ENCODE peak calls at places on chromosomes 16 and 17, in seven cellular contexts. D is HepG2, F is GM12891, W is GM12878, I is K562, M is H1, O is SK-N-SH. C is an unnamed sample.

GRCh38 chr17:16929757-16930520 is 42.0 kb downstream of the TNFRSF13B start:
- DNase-seq in D (no peak), F (no peak), W (no peak), I (no peak), M (no peak), O (peak), C (no peak)

GRCh38 chr17:3770471-3770870 is 30.5 kb downstream of the ITGAE start:
- DNase-seq in D (no peak), F (no peak), W (no peak), I (no peak), M (no peak), O (no peak), C (no peak)

GRCh38 chr17:7839890-7840260 is 5.9 kb downstream of the KDM6B start:
- DNase-seq in D (peak), F (no peak), W (no peak), I (no peak), M (no peak), O (no peak), C (no peak)

GRCh38 chr17:51046527-51047384 is 73.9 kb downstream of the SPAG9 start:
- DNase-seq in D (peak), F (no peak), W (no peak), I (peak), M (peak), O (peak), C (no peak)

GRCh38 chr16:80058236-80058635 is 457.7 kb upstream of the MAF start:
- DNase-seq in D (no peak), F (no peak), W (no peak), I (no peak), M (no peak), O (no peak), C (no peak)

GRCh38 chr17:76996741-76997694 is 128.8 kb downstream of the MGAT5B start:
- DNase-seq in D (no peak), F (no peak), W (no peak), I (no peak), M (no peak), O (peak), C (no peak)

GRCh38 chr17:80219777-80220708 is at the start of the genes SGSH and SLC26A11:
- DNase-seq in D (peak), F (peak), W (no peak), I (peak), M (peak), O (peak), C (peak)

GRCh38 chr16:73219176-73219575 is 171.2 kb upstream of the ZFHX3 start:
- DNase-seq in D (no peak), F (no peak), W (no peak), I (no peak), M (no peak), O (no peak), C (no peak)

GRCh38 chr16:70746708-70747424 is 54.1 kb downstream of the VAC14 start:
- DNase-seq in D (peak), F (no peak), W (no peak), I (peak), M (no peak), O (no peak), C (no peak)

GRCh38 chr17:20999841-21000532 is 42.8 kb downstream of the USP22 start:
- DNase-seq in D (no peak), F (no peak), W (no peak), I (no peak), M (no peak), O (no peak), C (no peak)
- TF ChIP-seq TAF1 in D (no peak), F (no peak), W (no peak), I (no peak), M (no peak), O (no peak), C (no peak)

GRCh38 chr17:73749906-73750305 is 105.7 kb upstream of the SDK2 start:
- DNase-seq in D (no peak), F (no peak), W (no peak), I (no peak), M (no peak), O (no peak), C (no peak)
- TF ChIP-seq TAF1 in D (no peak), F (no peak), W (no peak), I (no peak), M (no peak), O (no peak), C (no peak)

DNA sequence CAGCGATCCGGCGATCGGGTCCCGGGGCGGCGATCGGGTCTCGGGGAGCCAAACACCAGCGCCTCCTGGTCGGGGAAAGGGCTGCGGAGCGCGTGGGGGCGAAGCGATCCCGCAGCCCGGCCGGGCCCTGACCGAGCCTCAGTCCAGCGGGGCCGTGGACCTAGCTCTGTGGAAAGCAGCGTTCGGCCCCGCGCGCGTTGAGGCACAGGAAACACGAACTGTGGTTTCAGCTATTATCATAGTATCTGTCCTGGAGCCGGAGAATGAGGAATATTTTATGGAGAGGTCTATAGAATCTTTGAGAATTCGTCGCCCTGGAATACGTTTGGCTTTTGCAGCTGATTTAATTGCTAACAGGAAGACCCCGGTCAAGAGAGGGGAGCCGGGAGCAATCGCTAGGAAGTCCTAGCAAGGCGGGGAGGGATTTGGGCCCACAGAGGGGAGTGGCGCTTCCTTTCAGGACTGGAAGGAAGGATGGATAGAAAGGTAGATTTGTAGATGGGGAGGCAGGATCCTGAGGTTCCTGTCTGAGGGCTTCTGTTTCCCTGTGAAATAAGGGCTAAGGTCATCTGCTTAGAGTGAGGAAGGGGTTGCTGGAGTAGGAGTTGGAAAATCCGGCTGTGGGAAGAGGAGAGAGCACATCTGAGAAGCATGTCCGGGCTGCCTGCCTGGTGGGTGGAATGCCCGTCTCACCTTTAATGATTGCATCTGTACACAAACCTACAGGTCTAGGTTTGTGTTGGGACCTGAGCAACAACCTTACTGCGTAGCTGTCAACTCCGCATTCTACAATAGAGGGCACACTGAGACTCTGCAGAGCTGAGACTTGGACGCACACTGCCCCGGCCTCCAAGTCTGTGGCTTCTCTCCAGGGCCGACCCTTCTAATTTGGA is 770 bp downstream of the CCNF start:
- DNase-seq in D (peak), F (no peak), W (no peak), I (no peak), M (no peak), O (peak), C (no peak)
- TF ChIP-seq TAF1 in D (no peak), F (no peak), W (no peak), I (no peak), M (no peak), O (no peak), C (no peak)

GRCh38 chr16:87580855-87581261 is 21.4 kb upstream of the JPH3 start:
- DNase-seq in D (no peak), F (no peak), W (no peak), I (peak), M (no peak), O (peak), C (no peak)

GRCh38 chr16:87581867-87582220 is 20.5 kb upstream of the JPH3 start:
- DNase-seq in D (peak), F (no peak), W (no peak), I (peak), M (no peak), O (peak), C (no peak)

GRCh38 chr16:87582966-87583325 is 19.4 kb upstream of the JPH3 start:
- DNase-seq in D (no peak), F (no peak), W (no peak), I (no peak), M (no peak), O (no peak), C (no peak)

GRCh38 chr16:87583453-87584131 is 18.7 kb upstream of the JPH3 start:
- DNase-seq in D (no peak), F (no peak), W (no peak), I (no peak), M (no peak), O (no peak), C (no peak)

GRCh38 chr16:87582221-87582965 is 19.9 kb upstream of the JPH3 start:
- DNase-seq in D (no peak), F (no peak), W (no peak), I (no peak), M (no peak), O (peak), C (no peak)
- TF ChIP-seq TAF1 in D (no peak), F (no peak), W (no peak), I (no peak), M (no peak), O (no peak), C (no peak)

DNA sequence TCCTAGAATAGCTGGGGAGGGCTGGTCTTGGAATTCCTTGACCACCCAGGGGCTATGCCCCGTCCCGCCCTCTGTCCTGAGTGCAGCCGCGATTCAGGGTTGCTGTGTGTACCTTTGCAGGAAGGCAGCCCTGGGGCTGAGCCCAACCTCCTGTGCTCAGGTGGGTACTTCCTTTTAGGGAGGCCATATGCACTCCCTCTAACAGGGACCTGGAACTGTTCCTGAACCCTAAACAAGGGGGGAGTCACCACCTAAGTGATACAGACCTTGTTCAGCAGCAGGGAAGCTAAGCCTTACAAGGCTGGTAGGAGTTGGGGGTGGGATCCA is 24.6 kb downstream of the LLGL2 start:
- DNase-seq in D (no peak), F (no peak), W (no peak), I (no peak), M (no peak), O (no peak), C (no peak)
- TF ChIP-seq TAF1 in D (no peak), F (no peak), W (no peak), I (no peak), M (no peak), O (no peak), C (no peak)

GRCh38 chr17:57215317-57215716 is 41.0 kb upstream of the MSI2 start:
- DNase-seq in D (no peak), F (no peak), W (no peak), I (no peak), M (no peak), O (no peak), C (no peak)
- TF ChIP-seq TAF1 in D (no peak), F (no peak), W (no peak), I (no peak), M (no peak), O (no peak), C (no peak)

GRCh38 chr17:41301916-41302901 is at the start of gene KRTAP29-1:
- DNase-seq in D (no peak), F (no peak), W (no peak), I (no peak), M (no peak), O (no peak), C (no peak)

GRCh38 chr17:41304091-41304490 is 1.4 kb upstream of the KRTAP29-1 start:
- DNase-seq in D (no peak), F (no peak), W (no peak), I (no peak), M (no peak), O (no peak), C (no peak)

GRCh38 chr17:41302981-41303380 is 330 bp upstream of the KRTAP29-1 start:
- DNase-seq in D (no peak), F (no peak), W (no peak), I (no peak), M (no peak), O (no peak), C (no peak)

GRCh38 chr17:41298458-41299135 is 4.1 kb downstream of the KRTAP29-1 start:
- DNase-seq in D (no peak), F (no peak), W (no peak), I (no peak), M (no peak), O (no peak), C (no peak)

DNA sequence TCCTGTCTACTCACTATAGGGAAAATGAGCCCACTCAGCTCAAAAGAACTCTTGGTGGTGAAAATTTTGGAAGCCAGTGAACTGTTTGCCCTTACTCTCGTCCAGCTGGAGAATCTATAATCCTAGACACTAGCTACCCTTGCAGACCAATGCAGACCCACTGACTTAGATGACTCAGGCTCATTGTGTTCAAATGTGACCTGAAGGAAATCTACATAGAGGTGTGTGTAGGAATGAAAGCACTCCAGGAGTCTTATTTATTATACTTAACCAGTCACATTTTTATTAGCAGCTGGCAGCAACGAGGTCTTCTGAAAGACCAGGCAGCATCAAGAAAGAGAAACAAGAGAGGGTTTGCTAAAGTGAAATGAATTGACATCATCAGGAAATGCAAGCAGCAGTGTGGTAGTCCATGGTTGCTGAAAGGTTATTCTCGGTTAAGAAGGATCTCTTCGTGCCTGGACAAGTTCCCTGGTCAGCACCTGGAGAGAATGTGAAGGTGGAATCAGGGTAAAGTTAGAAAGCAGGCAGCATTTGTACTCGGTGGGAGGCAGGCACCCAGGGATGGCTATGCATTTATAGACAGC is 1.4 kb downstream of the KRTAP29-1 start:
- DNase-seq in D (no peak), F (no peak), W (no peak), I (no peak), M (no peak), O (no peak), C (no peak)
- TF ChIP-seq TAF1 in D (no peak), F (no peak), W (no peak), I (no peak), M (no peak), O (no peak), C (no peak)

GRCh38 chr16:11014159-11014558 is 69.8 kb downstream of the CLEC16A start:
- DNase-seq in D (no peak), F (no peak), W (no peak), I (no peak), M (no peak), O (no peak), C (no peak)
- TF ChIP-seq TAF1 in D (no peak), F (no peak), W (no peak), I (no peak), M (no peak), O (no peak), C (no peak)

DNA sequence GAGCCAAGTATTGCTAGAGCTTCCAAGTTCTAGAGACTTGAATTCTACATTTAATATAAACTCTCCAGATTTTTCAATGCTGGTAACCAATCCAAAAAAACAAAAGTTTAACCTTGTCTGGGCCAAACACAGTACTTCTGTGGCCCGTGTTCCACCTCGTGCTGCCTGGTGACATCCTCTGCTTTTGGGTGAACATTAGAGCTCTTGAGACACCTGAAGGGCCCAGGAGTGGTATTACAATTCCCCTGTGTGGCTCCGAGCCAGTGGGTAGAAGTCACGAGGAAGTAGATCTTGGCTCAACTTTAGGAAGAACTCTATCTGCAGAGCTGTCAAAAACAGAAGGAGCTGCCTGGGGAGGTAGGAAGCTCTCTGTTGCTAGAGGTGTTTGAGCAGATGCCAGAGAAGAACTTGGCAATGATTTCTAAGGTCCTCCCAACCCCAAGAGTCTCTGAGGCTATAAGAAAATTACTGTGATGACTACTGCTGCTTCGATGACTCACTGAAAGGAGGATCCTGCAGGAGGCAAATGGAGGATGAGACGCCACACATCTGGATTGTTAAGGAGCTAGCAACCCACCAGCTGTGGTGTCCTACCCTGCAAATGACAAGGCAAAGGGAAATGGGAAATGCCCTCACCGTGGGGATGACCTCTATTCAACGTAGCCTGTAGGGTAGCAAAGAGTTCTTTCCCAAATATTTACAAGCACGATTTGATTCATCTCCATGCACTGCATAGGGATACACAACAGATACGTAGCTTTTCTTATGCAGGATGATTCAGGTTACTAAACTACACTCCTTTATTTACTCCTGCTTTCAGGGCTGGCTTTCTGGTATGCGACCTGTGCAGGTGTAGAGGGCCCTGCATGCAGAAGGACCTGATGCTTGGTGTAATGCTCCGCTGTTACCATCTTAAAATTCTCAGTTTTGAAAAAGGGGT is 45.8 kb upstream of the GAS7 start:
- DNase-seq in D (no peak), F (no peak), W (no peak), I (no peak), M (no peak), O (no peak), C (no peak)
- TF ChIP-seq TAF1 in D (no peak), F (no peak), W (no peak), I (no peak), M (no peak), O (no peak), C (no peak)

C was measured in GM12892.